ENCODE peak calls at places on chromosomes 12 and 14, in ten cellular contexts. One of them, this sample, is unnamed.

GRCh38 chr14:22118894-22119477 is 445.4 kb upstream of the OR4E1 start:
- DNase-seq in tibial artery: no peak
- DNase-seq in midbrain: no peak
- DNase-seq in NCI-H526 treated with DMSO at 0.1 percent for 48 hours: no peak
- DNase-seq in pancreas: no peak
- DNase-seq in EL: peak
- DNase-seq in amygdala: no peak
- DNase-seq in T-helper 2 cell: no peak
- DNase-seq in AG04450: peak
- DNase-seq in CD4-positive, CD25-positive, alpha-beta regulatory T cell: no peak
- DNase-seq in this sample: no peak

GRCh38 chr12:88775742-88776151 is 195.5 kb upstream of the KITLG start:
- DNase-seq in tibial artery: no peak
- DNase-seq in midbrain: no peak
- DNase-seq in NCI-H526 treated with DMSO at 0.1 percent for 48 hours: no peak
- DNase-seq in pancreas: peak
- DNase-seq in EL: no peak
- DNase-seq in amygdala: no peak
- DNase-seq in T-helper 2 cell: no peak
- DNase-seq in AG04450: no peak
- DNase-seq in CD4-positive, CD25-positive, alpha-beta regulatory T cell: no peak
- DNase-seq in this sample: peak

GRCh38 chr12:91922674-91923073 is 223.0 kb downstream of the BTG1 start:
- DNase-seq in tibial artery: no peak
- DNase-seq in midbrain: no peak
- DNase-seq in NCI-H526 treated with DMSO at 0.1 percent for 48 hours: no peak
- DNase-seq in pancreas: no peak
- DNase-seq in EL: no peak
- DNase-seq in amygdala: no peak
- DNase-seq in T-helper 2 cell: no peak
- DNase-seq in AG04450: no peak
- DNase-seq in CD4-positive, CD25-positive, alpha-beta regulatory T cell: no peak
- DNase-seq in this sample: no peak

GRCh38 chr14:63438065-63438757 is 105.0 kb downstream of the PPP2R5E start:
- DNase-seq in tibial artery: peak
- DNase-seq in midbrain: peak
- DNase-seq in NCI-H526 treated with DMSO at 0.1 percent for 48 hours: no peak
- DNase-seq in pancreas: peak
- DNase-seq in EL: peak
- DNase-seq in amygdala: no peak
- DNase-seq in T-helper 2 cell: no peak
- DNase-seq in AG04450: peak
- DNase-seq in CD4-positive, CD25-positive, alpha-beta regulatory T cell: peak
- DNase-seq in this sample: peak

GRCh38 chr12:27539191-27539631 is 15.2 kb downstream of the PPFIBP1 start:
- DNase-seq in tibial artery: no peak
- DNase-seq in midbrain: no peak
- DNase-seq in NCI-H526 treated with DMSO at 0.1 percent for 48 hours: peak
- DNase-seq in pancreas: no peak
- DNase-seq in EL: peak
- DNase-seq in amygdala: no peak
- DNase-seq in T-helper 2 cell: no peak
- DNase-seq in AG04450: no peak
- DNase-seq in CD4-positive, CD25-positive, alpha-beta regulatory T cell: no peak
- DNase-seq in this sample: no peak

GRCh38 chr14:102390486-102390885 is 27.7 kb downstream of the TECPR2 start:
- DNase-seq in tibial artery: no peak
- DNase-seq in midbrain: peak
- DNase-seq in NCI-H526 treated with DMSO at 0.1 percent for 48 hours: no peak
- DNase-seq in pancreas: no peak
- DNase-seq in EL: peak
- DNase-seq in amygdala: no peak
- DNase-seq in T-helper 2 cell: no peak
- DNase-seq in AG04450: no peak
- DNase-seq in CD4-positive, CD25-positive, alpha-beta regulatory T cell: no peak
- DNase-seq in this sample: peak

GRCh38 chr12:94762259-94762942 is 112.0 kb upstream of the TMCC3 start:
- DNase-seq in tibial artery: no peak
- DNase-seq in midbrain: no peak
- DNase-seq in NCI-H526 treated with DMSO at 0.1 percent for 48 hours: peak
- DNase-seq in pancreas: no peak
- DNase-seq in EL: no peak
- DNase-seq in amygdala: no peak
- DNase-seq in T-helper 2 cell: no peak
- DNase-seq in AG04450: no peak
- DNase-seq in CD4-positive, CD25-positive, alpha-beta regulatory T cell: no peak
- DNase-seq in this sample: no peak

GRCh38 chr12:47868041-47868440 is 36.8 kb downstream of the VDR start:
- DNase-seq in tibial artery: no peak
- DNase-seq in midbrain: no peak
- DNase-seq in NCI-H526 treated with DMSO at 0.1 percent for 48 hours: no peak
- DNase-seq in pancreas: no peak
- DNase-seq in EL: peak
- DNase-seq in amygdala: no peak
- DNase-seq in T-helper 2 cell: no peak
- DNase-seq in AG04450: no peak
- DNase-seq in CD4-positive, CD25-positive, alpha-beta regulatory T cell: no peak
- DNase-seq in this sample: no peak

GRCh38 chr12:127810026-127810425 is 456.9 kb upstream of the TMEM132C start:
- DNase-seq in tibial artery: no peak
- DNase-seq in midbrain: no peak
- DNase-seq in NCI-H526 treated with DMSO at 0.1 percent for 48 hours: no peak
- DNase-seq in pancreas: no peak
- DNase-seq in EL: peak
- DNase-seq in amygdala: no peak
- DNase-seq in T-helper 2 cell: no peak
- DNase-seq in AG04450: no peak
- DNase-seq in CD4-positive, CD25-positive, alpha-beta regulatory T cell: no peak
- DNase-seq in this sample: peak

GRCh38 chr14:60278350-60278749 is 29.3 kb downstream of the PPM1A start:
- DNase-seq in tibial artery: no peak
- DNase-seq in midbrain: no peak
- DNase-seq in NCI-H526 treated with DMSO at 0.1 percent for 48 hours: no peak
- DNase-seq in pancreas: no peak
- DNase-seq in EL: no peak
- DNase-seq in amygdala: no peak
- DNase-seq in T-helper 2 cell: no peak
- DNase-seq in AG04450: no peak
- DNase-seq in CD4-positive, CD25-positive, alpha-beta regulatory T cell: no peak
- DNase-seq in this sample: no peak

GRCh38 chr12:131963381-131963780 is 13.6 kb downstream of the EP400 start:
- DNase-seq in tibial artery: no peak
- DNase-seq in midbrain: no peak
- DNase-seq in NCI-H526 treated with DMSO at 0.1 percent for 48 hours: no peak
- DNase-seq in pancreas: no peak
- DNase-seq in EL: no peak
- DNase-seq in amygdala: no peak
- DNase-seq in T-helper 2 cell: no peak
- DNase-seq in AG04450: no peak
- DNase-seq in CD4-positive, CD25-positive, alpha-beta regulatory T cell: peak
- DNase-seq in this sample: no peak

GRCh38 chr12:45304514-45305178 is 88.8 kb downstream of the ANO6 start:
- DNase-seq in tibial artery: no peak
- DNase-seq in midbrain: no peak
- DNase-seq in NCI-H526 treated with DMSO at 0.1 percent for 48 hours: no peak
- DNase-seq in pancreas: no peak
- DNase-seq in EL: no peak
- DNase-seq in amygdala: no peak
- DNase-seq in T-helper 2 cell: no peak
- DNase-seq in AG04450: no peak
- DNase-seq in CD4-positive, CD25-positive, alpha-beta regulatory T cell: no peak
- DNase-seq in this sample: no peak

GRCh38 chr14:68458840-68459469 is 333.9 kb downstream of the ZFP36L1 start:
- DNase-seq in tibial artery: peak
- DNase-seq in midbrain: peak
- DNase-seq in NCI-H526 treated with DMSO at 0.1 percent for 48 hours: no peak
- DNase-seq in pancreas: peak
- DNase-seq in EL: peak
- DNase-seq in amygdala: no peak
- DNase-seq in T-helper 2 cell: no peak
- DNase-seq in AG04450: no peak
- DNase-seq in CD4-positive, CD25-positive, alpha-beta regulatory T cell: no peak
- DNase-seq in this sample: no peak

GRCh38 chr12:75960086-75960910 is 71.3 kb downstream of the PHLDA1 start:
- DNase-seq in tibial artery: no peak
- DNase-seq in midbrain: no peak
- DNase-seq in NCI-H526 treated with DMSO at 0.1 percent for 48 hours: peak
- DNase-seq in pancreas: peak
- DNase-seq in EL: no peak
- DNase-seq in amygdala: no peak
- DNase-seq in T-helper 2 cell: no peak
- DNase-seq in AG04450: no peak
- DNase-seq in CD4-positive, CD25-positive, alpha-beta regulatory T cell: no peak
- DNase-seq in this sample: no peak

GRCh38 chr12:113647048-113647447 is 175.4 kb upstream of the LHX5 start:
- DNase-seq in tibial artery: no peak
- DNase-seq in midbrain: peak
- DNase-seq in NCI-H526 treated with DMSO at 0.1 percent for 48 hours: no peak
- DNase-seq in pancreas: no peak
- DNase-seq in EL: no peak
- DNase-seq in amygdala: no peak
- DNase-seq in T-helper 2 cell: no peak
- DNase-seq in AG04450: no peak
- DNase-seq in CD4-positive, CD25-positive, alpha-beta regulatory T cell: no peak
- DNase-seq in this sample: peak

GRCh38 chr12:104733717-104734175 is 224.3 kb downstream of the SLC41A2 start:
- DNase-seq in tibial artery: peak
- DNase-seq in midbrain: no peak
- DNase-seq in NCI-H526 treated with DMSO at 0.1 percent for 48 hours: no peak
- DNase-seq in pancreas: no peak
- DNase-seq in EL: peak
- DNase-seq in amygdala: no peak
- DNase-seq in T-helper 2 cell: no peak
- DNase-seq in AG04450: no peak
- DNase-seq in CD4-positive, CD25-positive, alpha-beta regulatory T cell: no peak
- DNase-seq in this sample: peak

GRCh38 chr14:95649230-95649629 is 37.0 kb upstream of the TCL1B start:
- DNase-seq in tibial artery: no peak
- DNase-seq in midbrain: no peak
- DNase-seq in NCI-H526 treated with DMSO at 0.1 percent for 48 hours: peak
- DNase-seq in pancreas: no peak
- DNase-seq in EL: no peak
- DNase-seq in amygdala: no peak
- DNase-seq in T-helper 2 cell: no peak
- DNase-seq in AG04450: no peak
- DNase-seq in CD4-positive, CD25-positive, alpha-beta regulatory T cell: no peak
- DNase-seq in this sample: no peak

GRCh38 chr12:89140580-89141236 is 211.6 kb downstream of the DUSP6 start:
- DNase-seq in tibial artery: no peak
- DNase-seq in midbrain: no peak
- DNase-seq in NCI-H526 treated with DMSO at 0.1 percent for 48 hours: no peak
- DNase-seq in pancreas: no peak
- DNase-seq in EL: no peak
- DNase-seq in amygdala: peak
- DNase-seq in T-helper 2 cell: no peak
- DNase-seq in AG04450: no peak
- DNase-seq in CD4-positive, CD25-positive, alpha-beta regulatory T cell: no peak
- DNase-seq in this sample: no peak

GRCh38 chr14:70709726-70710382 is 68.1 kb downstream of the TTC9 start:
- DNase-seq in tibial artery: no peak
- DNase-seq in midbrain: no peak
- DNase-seq in NCI-H526 treated with DMSO at 0.1 percent for 48 hours: no peak
- DNase-seq in pancreas: no peak
- DNase-seq in EL: no peak
- DNase-seq in amygdala: no peak
- DNase-seq in T-helper 2 cell: no peak
- DNase-seq in AG04450: no peak
- DNase-seq in CD4-positive, CD25-positive, alpha-beta regulatory T cell: no peak
- DNase-seq in this sample: no peak

GRCh38 chr14:104341532-104342434 is 203.4 kb downstream of the KIF26A start:
- DNase-seq in tibial artery: no peak
- DNase-seq in midbrain: no peak
- DNase-seq in NCI-H526 treated with DMSO at 0.1 percent for 48 hours: peak
- DNase-seq in pancreas: peak
- DNase-seq in EL: no peak
- DNase-seq in amygdala: no peak
- DNase-seq in T-helper 2 cell: no peak
- DNase-seq in AG04450: no peak
- DNase-seq in CD4-positive, CD25-positive, alpha-beta regulatory T cell: no peak
- DNase-seq in this sample: peak

GRCh38 chr14:98758440-98758839 is 513.6 kb downstream of the BCL11B start:
- DNase-seq in tibial artery: no peak
- DNase-seq in midbrain: no peak
- DNase-seq in NCI-H526 treated with DMSO at 0.1 percent for 48 hours: no peak
- DNase-seq in pancreas: no peak
- DNase-seq in EL: no peak
- DNase-seq in amygdala: no peak
- DNase-seq in T-helper 2 cell: no peak
- DNase-seq in AG04450: no peak
- DNase-seq in CD4-positive, CD25-positive, alpha-beta regulatory T cell: no peak
- DNase-seq in this sample: no peak

This sample was measured in OCI-M1.